ENCODE peak calls at places on chromosomes 6 and 20, in seven cellular contexts. One of them, this sample, is unnamed.

GRCh38 chr6:13360671-13361540 is 32.6 kb upstream of the TBC1D7 start:
- DNase-seq in keratinocyte: no peak
- DNase-seq in cardiac fibroblast: peak; percentile 23
- DNase-seq in kidney: no peak
- DNase-seq in esophagus squamous epithelium: no peak
- DNase-seq in CD8-positive, alpha-beta memory T cell: no peak
- DNase-seq in fibroblast of mammary gland: no peak
- DNase-seq in this sample: no peak

GRCh38 chr6:138162947-138163569 is 1.3 kb downstream of the ARFGEF3 start:
- DNase-seq in keratinocyte: no peak
- DNase-seq in cardiac fibroblast: no peak
- DNase-seq in kidney: no peak
- DNase-seq in esophagus squamous epithelium: no peak
- DNase-seq in CD8-positive, alpha-beta memory T cell: no peak
- DNase-seq in fibroblast of mammary gland: no peak
- DNase-seq in this sample: no peak

GRCh38 chr6:38943964-38944363 is 104.6 kb upstream of the GLP1R start:
- DNase-seq in keratinocyte: no peak
- DNase-seq in cardiac fibroblast: no peak
- DNase-seq in kidney: no peak
- DNase-seq in esophagus squamous epithelium: no peak
- DNase-seq in CD8-positive, alpha-beta memory T cell: no peak
- DNase-seq in fibroblast of mammary gland: no peak
- DNase-seq in this sample: no peak

GRCh38 chr6:72533601-72534000 is 88.3 kb upstream of the KCNQ5 start:
- DNase-seq in keratinocyte: no peak
- DNase-seq in cardiac fibroblast: peak; percentile 34
- DNase-seq in kidney: no peak
- DNase-seq in esophagus squamous epithelium: no peak
- DNase-seq in CD8-positive, alpha-beta memory T cell: no peak
- DNase-seq in fibroblast of mammary gland: no peak
- DNase-seq in this sample: no peak

GRCh38 chr20:8246153-8246552 is 114.1 kb downstream of the PLCB1 start:
- DNase-seq in keratinocyte: no peak
- DNase-seq in cardiac fibroblast: no peak
- DNase-seq in kidney: no peak
- DNase-seq in esophagus squamous epithelium: no peak
- DNase-seq in CD8-positive, alpha-beta memory T cell: no peak
- DNase-seq in fibroblast of mammary gland: no peak
- DNase-seq in this sample: no peak

GRCh38 chr6:25359891-25360290 is 80.7 kb downstream of the CARMIL1 start:
- DNase-seq in keratinocyte: peak; percentile 19
- DNase-seq in cardiac fibroblast: no peak
- DNase-seq in kidney: no peak
- DNase-seq in esophagus squamous epithelium: no peak
- DNase-seq in CD8-positive, alpha-beta memory T cell: no peak
- DNase-seq in fibroblast of mammary gland: no peak
- DNase-seq in this sample: no peak

GRCh38 chr20:62503414-62504178 is 27.8 kb upstream of the GATA5 start:
- DNase-seq in keratinocyte: no peak
- DNase-seq in cardiac fibroblast: no peak
- DNase-seq in kidney: no peak
- DNase-seq in esophagus squamous epithelium: no peak
- DNase-seq in CD8-positive, alpha-beta memory T cell: no peak
- DNase-seq in fibroblast of mammary gland: no peak
- DNase-seq in this sample: no peak

GRCh38 chr6:71468841-71469750 is 180.5 kb downstream of the OGFRL1 start:
- DNase-seq in keratinocyte: no peak
- DNase-seq in cardiac fibroblast: peak; percentile 86
- DNase-seq in kidney: no peak
- DNase-seq in esophagus squamous epithelium: no peak
- DNase-seq in CD8-positive, alpha-beta memory T cell: no peak
- DNase-seq in fibroblast of mammary gland: peak; percentile 94
- DNase-seq in this sample: no peak

GRCh38 chr6:146224988-146225387 is 196.1 kb downstream of the GRM1 start:
- DNase-seq in keratinocyte: no peak
- DNase-seq in cardiac fibroblast: peak; percentile 8
- DNase-seq in kidney: no peak
- DNase-seq in esophagus squamous epithelium: no peak
- DNase-seq in CD8-positive, alpha-beta memory T cell: no peak
- DNase-seq in fibroblast of mammary gland: no peak
- DNase-seq in this sample: no peak

GRCh38 chr6:4819706-4820283 is 43.6 kb downstream of the CDYL start:
- DNase-seq in keratinocyte: no peak
- DNase-seq in cardiac fibroblast: peak; percentile 45
- DNase-seq in kidney: no peak
- DNase-seq in esophagus squamous epithelium: no peak
- DNase-seq in CD8-positive, alpha-beta memory T cell: no peak
- DNase-seq in fibroblast of mammary gland: peak; percentile 70
- DNase-seq in this sample: no peak

GRCh38 chr20:57882451-57883161 is 172.8 kb upstream of the PMEPA1 start:
- DNase-seq in keratinocyte: no peak
- DNase-seq in cardiac fibroblast: no peak
- DNase-seq in kidney: no peak
- DNase-seq in esophagus squamous epithelium: no peak
- DNase-seq in CD8-positive, alpha-beta memory T cell: no peak
- DNase-seq in fibroblast of mammary gland: no peak
- DNase-seq in this sample: no peak

GRCh38 chr6:32666420-32667300 is at the start of gene HLA-DQB1:
- DNase-seq in keratinocyte: peak; percentile 44
- DNase-seq in cardiac fibroblast: peak; percentile 26
- DNase-seq in kidney: no peak
- DNase-seq in esophagus squamous epithelium: no peak
- DNase-seq in CD8-positive, alpha-beta memory T cell: peak; percentile 61
- DNase-seq in fibroblast of mammary gland: peak; percentile 38
- DNase-seq in this sample: peak; percentile 77

GRCh38 chr6:160036790-160037206 is 67.9 kb downstream of the IGF2R start:
- DNase-seq in keratinocyte: peak; percentile 44
- DNase-seq in cardiac fibroblast: peak; percentile 94
- DNase-seq in kidney: no peak
- DNase-seq in esophagus squamous epithelium: no peak
- DNase-seq in CD8-positive, alpha-beta memory T cell: no peak
- DNase-seq in fibroblast of mammary gland: peak; percentile 98
- DNase-seq in this sample: no peak

GRCh38 chr20:6708010-6708409 is 59.5 kb upstream of the BMP2 start:
- DNase-seq in keratinocyte: peak; percentile 42
- DNase-seq in cardiac fibroblast: peak; percentile 88
- DNase-seq in kidney: peak; percentile 86
- DNase-seq in esophagus squamous epithelium: no peak
- DNase-seq in CD8-positive, alpha-beta memory T cell: no peak
- DNase-seq in fibroblast of mammary gland: peak; percentile 53
- DNase-seq in this sample: no peak

GRCh38 chr20:51413753-51414323 is 128.7 kb downstream of the NFATC2 start:
- DNase-seq in keratinocyte: no peak
- DNase-seq in cardiac fibroblast: no peak
- DNase-seq in kidney: no peak
- DNase-seq in esophagus squamous epithelium: no peak
- DNase-seq in CD8-positive, alpha-beta memory T cell: no peak
- DNase-seq in fibroblast of mammary gland: no peak
- DNase-seq in this sample: no peak

GRCh38 chr6:91667596-91667995 is 1080.7 kb upstream of the MAP3K7 start:
- DNase-seq in keratinocyte: no peak
- DNase-seq in cardiac fibroblast: no peak
- DNase-seq in kidney: no peak
- DNase-seq in esophagus squamous epithelium: no peak
- DNase-seq in CD8-positive, alpha-beta memory T cell: no peak
- DNase-seq in fibroblast of mammary gland: no peak
- DNase-seq in this sample: no peak

GRCh38 chr6:91672201-91672600 is 1085.3 kb upstream of the MAP3K7 start:
- DNase-seq in keratinocyte: no peak
- DNase-seq in cardiac fibroblast: no peak
- DNase-seq in kidney: no peak
- DNase-seq in esophagus squamous epithelium: no peak
- DNase-seq in CD8-positive, alpha-beta memory T cell: no peak
- DNase-seq in fibroblast of mammary gland: no peak
- DNase-seq in this sample: no peak

GRCh38 chr6:91664327-91664959 is 1077.6 kb upstream of the MAP3K7 start:
- DNase-seq in keratinocyte: no peak
- DNase-seq in cardiac fibroblast: no peak
- DNase-seq in kidney: no peak
- DNase-seq in esophagus squamous epithelium: no peak
- DNase-seq in CD8-positive, alpha-beta memory T cell: no peak
- DNase-seq in fibroblast of mammary gland: no peak
- DNase-seq in this sample: no peak

GRCh38 chr6:91669154-91669903 is 1082.5 kb upstream of the MAP3K7 start:
- DNase-seq in keratinocyte: no peak
- DNase-seq in cardiac fibroblast: no peak
- DNase-seq in kidney: no peak
- DNase-seq in esophagus squamous epithelium: no peak
- DNase-seq in CD8-positive, alpha-beta memory T cell: no peak
- DNase-seq in fibroblast of mammary gland: no peak
- DNase-seq in this sample: no peak

GRCh38 chr6:91669904-91670295 is 1083.0 kb upstream of the MAP3K7 start:
- DNase-seq in keratinocyte: no peak
- DNase-seq in cardiac fibroblast: no peak
- DNase-seq in kidney: no peak
- DNase-seq in esophagus squamous epithelium: no peak
- DNase-seq in CD8-positive, alpha-beta memory T cell: no peak
- DNase-seq in fibroblast of mammary gland: no peak
- DNase-seq in this sample: no peak
- H3K4me3 ChIP-seq in keratinocyte: no peak overlapping the region
- H3K4me3 ChIP-seq in cardiac fibroblast: no peak overlapping the region
- H3K4me3 ChIP-seq in kidney: no peak overlapping the region
- H3K4me3 ChIP-seq in esophagus squamous epithelium: no peak overlapping the region
- H3K4me3 ChIP-seq in CD8-positive, alpha-beta memory T cell: no peak overlapping the region
- H3K4me3 ChIP-seq in fibroblast of mammary gland: no peak overlapping the region
- H3K4me3 ChIP-seq in this sample: no peak overlapping the region

DNA sequence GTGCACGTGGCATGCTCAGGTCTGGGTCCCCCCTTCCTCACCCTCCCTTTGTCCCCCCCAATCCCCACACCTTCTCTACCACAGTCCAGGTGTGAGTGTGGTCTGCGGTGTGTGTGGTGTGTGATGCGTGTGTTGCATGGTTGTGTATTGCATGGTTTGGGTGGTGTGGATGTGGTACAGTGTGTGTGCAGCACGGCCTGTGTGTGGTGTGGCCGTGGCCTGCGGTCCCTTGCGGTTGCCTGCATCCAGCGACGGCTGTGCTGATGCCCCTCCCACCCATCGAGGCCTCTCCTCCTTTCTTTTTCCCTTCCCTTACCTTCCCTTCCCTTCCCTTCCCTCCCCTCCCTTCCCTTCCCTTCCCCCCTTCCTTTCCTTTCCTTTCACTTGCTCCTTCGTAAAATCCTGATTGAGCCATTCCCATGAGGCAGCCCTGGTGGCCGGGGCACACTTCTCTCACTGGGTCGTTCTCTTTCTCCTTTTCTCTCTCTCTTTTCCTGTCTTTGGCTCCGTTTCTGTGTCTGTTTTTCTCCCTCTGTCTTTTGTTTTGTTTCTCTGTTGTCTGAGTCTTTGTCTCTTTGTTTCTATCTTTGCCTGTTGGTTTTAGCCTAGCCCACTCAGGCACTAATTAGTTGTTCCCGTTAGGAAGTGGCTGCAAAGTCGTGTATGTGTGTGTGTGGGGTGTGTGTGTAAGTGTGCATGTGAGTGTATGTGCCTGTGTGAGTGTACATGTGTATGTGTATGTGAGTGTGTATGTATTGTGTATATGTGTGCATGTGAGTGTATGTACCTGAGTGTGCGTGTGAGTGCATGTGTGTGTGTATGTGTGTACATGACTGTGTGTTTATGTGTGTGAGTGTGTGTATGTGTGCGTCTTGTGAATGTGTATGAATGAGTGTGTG is 65.7 kb downstream of the SRC start:
- DNase-seq in keratinocyte: no peak
- DNase-seq in cardiac fibroblast: no peak
- DNase-seq in kidney: no peak
- DNase-seq in esophagus squamous epithelium: no peak
- DNase-seq in CD8-positive, alpha-beta memory T cell: no peak
- DNase-seq in fibroblast of mammary gland: no peak
- DNase-seq in this sample: no peak
- H3K4me3 ChIP-seq in keratinocyte: no peak overlapping the region
- H3K4me3 ChIP-seq in cardiac fibroblast: peak overlapping the region; percentile 40
- H3K4me3 ChIP-seq in kidney: peak overlapping the region; percentile 57
- H3K4me3 ChIP-seq in esophagus squamous epithelium: peak overlapping the region; percentile 59
- H3K4me3 ChIP-seq in CD8-positive, alpha-beta memory T cell: peak overlapping the region; percentile 22
- H3K4me3 ChIP-seq in fibroblast of mammary gland: no peak overlapping the region
- H3K4me3 ChIP-seq in this sample: peak overlapping the region; percentile 12

GRCh38 chr6:110414669-110415296 is 592 bp downstream of the DDO start:
- DNase-seq in keratinocyte: no peak
- DNase-seq in cardiac fibroblast: no peak
- DNase-seq in kidney: no peak
- DNase-seq in esophagus squamous epithelium: no peak
- DNase-seq in CD8-positive, alpha-beta memory T cell: no peak
- DNase-seq in fibroblast of mammary gland: no peak
- DNase-seq in this sample: no peak
- H3K4me3 ChIP-seq in keratinocyte: no peak overlapping the region
- H3K4me3 ChIP-seq in cardiac fibroblast: no peak overlapping the region
- H3K4me3 ChIP-seq in kidney: peak overlapping the region; percentile 73
- H3K4me3 ChIP-seq in esophagus squamous epithelium: peak overlapping the region; percentile 57
- H3K4me3 ChIP-seq in CD8-positive, alpha-beta memory T cell: no peak overlapping the region
- H3K4me3 ChIP-seq in fibroblast of mammary gland: no peak overlapping the region
- H3K4me3 ChIP-seq in this sample: no peak overlapping the region

GRCh38 chr6:166176106-166176505 is 8.5 kb upstream of the TBXT start:
- DNase-seq in keratinocyte: no peak
- DNase-seq in cardiac fibroblast: no peak
- DNase-seq in kidney: no peak
- DNase-seq in esophagus squamous epithelium: no peak
- DNase-seq in CD8-positive, alpha-beta memory T cell: no peak
- DNase-seq in fibroblast of mammary gland: no peak
- DNase-seq in this sample: no peak

GRCh38 chr6:166172546-166172945 is 4.9 kb upstream of the TBXT start:
- DNase-seq in keratinocyte: no peak
- DNase-seq in cardiac fibroblast: no peak
- DNase-seq in kidney: no peak
- DNase-seq in esophagus squamous epithelium: no peak
- DNase-seq in CD8-positive, alpha-beta memory T cell: no peak
- DNase-seq in fibroblast of mammary gland: no peak
- DNase-seq in this sample: no peak

GRCh38 chr6:166174031-166174430 is 6.4 kb upstream of the TBXT start:
- DNase-seq in keratinocyte: no peak
- DNase-seq in cardiac fibroblast: no peak
- DNase-seq in kidney: no peak
- DNase-seq in esophagus squamous epithelium: no peak
- DNase-seq in CD8-positive, alpha-beta memory T cell: no peak
- DNase-seq in fibroblast of mammary gland: no peak
- DNase-seq in this sample: no peak

GRCh38 chr6:166169549-166170421 is 2.1 kb upstream of the TBXT start:
- DNase-seq in keratinocyte: no peak
- DNase-seq in cardiac fibroblast: no peak
- DNase-seq in kidney: no peak
- DNase-seq in esophagus squamous epithelium: no peak
- DNase-seq in CD8-positive, alpha-beta memory T cell: no peak
- DNase-seq in fibroblast of mammary gland: no peak
- DNase-seq in this sample: no peak

DNA sequence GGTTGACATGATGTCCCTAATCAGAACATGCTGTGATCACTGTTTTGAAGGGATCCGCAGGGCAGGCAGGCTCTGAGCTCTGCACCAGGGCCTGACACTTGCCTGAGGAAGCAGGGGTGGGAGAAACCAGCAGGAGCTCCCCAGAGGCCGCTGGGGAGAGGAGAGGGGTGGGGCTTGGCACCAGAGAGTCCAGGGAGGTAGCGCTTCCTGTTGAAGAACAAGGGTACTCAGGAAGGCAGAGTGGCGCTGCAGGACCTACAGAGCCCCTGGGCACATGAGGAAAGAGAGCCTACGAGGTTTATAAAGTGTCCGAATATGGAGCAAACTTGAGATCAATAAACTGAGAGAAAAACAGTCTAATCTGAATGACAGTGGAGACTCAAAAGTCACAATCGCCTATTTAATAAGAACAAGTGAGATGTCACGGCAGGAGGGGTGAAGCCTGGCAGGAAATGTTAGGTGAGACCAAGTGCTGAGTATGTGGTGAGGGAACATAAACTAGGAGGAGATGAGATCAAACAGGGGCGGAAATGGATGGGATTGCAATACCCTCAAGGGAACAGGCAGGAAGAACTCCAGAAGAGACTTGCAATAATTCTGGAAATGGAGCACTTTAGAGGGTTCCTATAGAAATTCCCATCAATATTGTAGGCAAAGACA is 5.8 kb upstream of the TBXT start:
- DNase-seq in keratinocyte: no peak
- DNase-seq in cardiac fibroblast: peak; percentile 10
- DNase-seq in kidney: no peak
- DNase-seq in esophagus squamous epithelium: no peak
- DNase-seq in CD8-positive, alpha-beta memory T cell: no peak
- DNase-seq in fibroblast of mammary gland: peak; percentile 7
- DNase-seq in this sample: no peak
- H3K4me3 ChIP-seq in keratinocyte: no peak overlapping the region
- H3K4me3 ChIP-seq in cardiac fibroblast: no peak overlapping the region
- H3K4me3 ChIP-seq in kidney: no peak overlapping the region
- H3K4me3 ChIP-seq in esophagus squamous epithelium: no peak overlapping the region
- H3K4me3 ChIP-seq in CD8-positive, alpha-beta memory T cell: no peak overlapping the region
- H3K4me3 ChIP-seq in fibroblast of mammary gland: no peak overlapping the region
- H3K4me3 ChIP-seq in this sample: no peak overlapping the region

This sample was measured in CD4-positive, CD25-positive, alpha-beta regulatory T cell.